ENCODE peak calls at places on chromosomes 4 and X, in nine cellular contexts. Q is choroid plexus epithelial cell, O is tibial artery, J is AG04450, T is astrocyte of the spinal cord, X is cardiac muscle cell, V is upper lobe of left lung, M is IMR-90, C is fibroblast of mammary gland. H is an unnamed sample.

GRCh38 chrX:19698125-19698524 is 182.8 kb upstream of the MAP3K15 start:
- DNase-seq in V (peak; percentile 28), C (peak; percentile 81), X (peak; percentile 60), J (no peak), Q (no peak), O (peak; percentile 61), T (peak; percentile 74), M (peak; percentile 50), H (no peak)

GRCh38 chrX:118685393-118685792 is 42.0 kb upstream of the IL13RA1 start:
- DNase-seq in T (no peak), O (no peak), Q (no peak), X (no peak), M (no peak), V (no peak), J (no peak), C (no peak), H (no peak)

GRCh38 chr4:8441499-8442091 is 1.0 kb downstream of the TRMT44 start:
- DNase-seq in Q (no peak), O (no peak), X (no peak), V (no peak), C (no peak), T (no peak), M (no peak), J (no peak), H (no peak)

GRCh38 chr4:72300126-72300525 is 268.3 kb downstream of the NPFFR2 start:
- DNase-seq in J (no peak), C (no peak), T (no peak), X (no peak), O (no peak), V (no peak), Q (no peak), M (no peak), H (no peak)

GRCh38 chrX:6701085-6701484 is 166.2 kb upstream of the VCX3A start:
- DNase-seq in M (no peak), V (no peak), X (no peak), C (no peak), O (no peak), Q (no peak), J (no peak), T (no peak), H (no peak)

GRCh38 chr4:1377606-1378261 is 28.5 kb downstream of the NKX1-1 start:
- DNase-seq in V (no peak), J (no peak), T (no peak), X (no peak), C (no peak), Q (no peak), M (no peak), O (peak; percentile 58), H (peak; percentile 85)

GRCh38 chr4:23614284-23614892 is 275.5 kb downstream of the PPARGC1A start:
- DNase-seq in Q (peak; percentile 4), J (no peak), V (peak; percentile 32), M (peak; percentile 1), X (peak; percentile 42), T (peak; percentile 35), C (peak; percentile 2), O (no peak), H (no peak)

GRCh38 chr4:159764343-159764952 is 661.6 kb downstream of the RAPGEF2 start:
- DNase-seq in X (peak; percentile 69), T (peak; percentile 85), O (no peak), Q (peak; percentile 83), V (no peak), J (no peak), C (peak; percentile 35), M (no peak), H (no peak)

GRCh38 chr4:88610771-88611170 is 18.5 kb downstream of the HERC3 start:
- DNase-seq in C (peak; percentile 89), M (peak; percentile 31), X (peak; percentile 47), Q (no peak), O (peak; percentile 84), V (no peak), T (peak; percentile 22), J (no peak), H (no peak)

GRCh38 chr4:176377705-176378302 is 58.0 kb downstream of the SPCS3 start:
- DNase-seq in M (peak; percentile 43), O (no peak), V (no peak), C (peak; percentile 40), Q (peak; percentile 46), X (peak; percentile 44), J (no peak), T (peak; percentile 52), H (no peak)
- TF ChIP-seq CTCF in M (peak; percentile 65), O (no peak), V (no peak), C (peak; percentile 56), Q (peak; percentile 51), X (peak; percentile 41), J (peak; percentile 56), T (peak; percentile 42), H (peak; percentile 95)

DNA sequence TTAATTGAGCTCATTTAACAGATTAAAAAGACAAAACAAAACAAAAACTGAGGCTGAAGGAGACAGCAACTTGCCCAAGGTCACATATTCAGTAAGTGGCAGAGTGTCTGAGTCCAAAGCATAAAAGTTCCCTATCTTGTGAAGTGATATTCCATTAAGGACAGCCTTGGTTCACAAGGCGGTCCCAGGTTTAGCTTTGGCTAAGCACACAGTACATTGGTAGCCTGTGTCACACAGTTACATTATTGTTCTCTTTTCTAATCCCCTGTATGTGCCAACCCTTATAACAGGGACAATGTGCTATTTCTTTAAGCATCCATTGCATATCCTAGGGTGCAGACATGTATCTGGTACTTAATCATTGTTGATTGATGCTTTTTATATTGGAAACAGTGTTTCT is 139.9 kb downstream of the NPNT start:
- DNase-seq in Q (no peak), T (no peak), X (no peak), O (no peak), C (no peak), J (no peak), V (no peak), M (no peak), H (no peak)
- TF ChIP-seq CTCF in Q (no peak), T (no peak), X (no peak), O (no peak), C (no peak), J (no peak), V (no peak), M (no peak), H (no peak)

GRCh38 chr4:26031704-26032103 is 117.7 kb downstream of the SMIM20 start:
- DNase-seq in X (no peak), V (no peak), T (no peak), Q (no peak), J (no peak), M (no peak), C (no peak), O (no peak), H (no peak)

GRCh38 chr4:26032142-26032541 is 118.1 kb downstream of the SMIM20 start:
- DNase-seq in O (no peak), T (peak; percentile 72), V (no peak), M (peak; percentile 88), J (peak; percentile 39), C (peak; percentile 80), X (no peak), Q (peak; percentile 40), H (no peak)

GRCh38 chr4:26030260-26030667 is 116.2 kb downstream of the SMIM20 start:
- DNase-seq in M (no peak), V (no peak), C (no peak), X (no peak), J (no peak), O (no peak), Q (no peak), T (no peak), H (no peak)

GRCh38 chr4:26029512-26030131 is 115.6 kb downstream of the SMIM20 start:
- DNase-seq in V (no peak), Q (no peak), T (no peak), C (no peak), M (no peak), X (no peak), J (no peak), O (no peak), H (no peak)

DNA sequence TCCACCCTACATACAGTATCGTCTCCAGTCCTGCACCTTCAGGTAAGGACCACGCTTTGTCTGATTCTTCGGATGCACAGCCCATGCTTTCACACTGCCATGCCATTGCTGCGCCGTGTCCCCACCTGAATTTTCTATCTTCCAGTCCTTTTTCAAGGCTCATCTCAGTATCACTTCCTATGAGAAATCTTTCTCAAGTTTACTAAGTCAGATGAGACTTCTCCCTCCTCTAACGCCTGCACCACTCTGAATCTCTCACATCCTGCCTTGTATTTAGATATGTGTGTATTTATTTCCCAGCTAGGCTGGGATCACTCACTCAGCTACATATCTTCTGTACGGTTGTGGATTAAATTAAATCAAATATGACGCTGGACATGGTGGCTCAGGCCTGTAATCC is 116.8 kb downstream of the SMIM20 start:
- DNase-seq in V (no peak), M (no peak), C (no peak), T (no peak), Q (no peak), O (no peak), X (no peak), J (no peak), H (no peak)
- TF ChIP-seq CTCF in V (no peak), M (no peak), C (no peak), T (no peak), Q (no peak), O (no peak), X (no peak), J (no peak), H (no peak)

GRCh38 chrX:78111140-78111931 is 7.3 kb downstream of the PGK1 start:
- DNase-seq in Q (no peak), C (no peak), X (no peak), J (no peak), M (no peak), O (no peak), V (no peak), T (no peak), H (no peak)

GRCh38 chrX:78106651-78106986 is 2.6 kb downstream of the PGK1 start:
- DNase-seq in V (no peak), T (no peak), M (no peak), O (no peak), Q (no peak), X (no peak), J (no peak), C (no peak), H (no peak)

GRCh38 chrX:78105944-78106650 is 2.0 kb downstream of the PGK1 start:
- DNase-seq in O (no peak), M (no peak), V (no peak), C (no peak), Q (no peak), T (no peak), J (no peak), X (no peak), H (no peak)

GRCh38 chrX:78104447-78105176 is 564 bp downstream of the PGK1 start:
- DNase-seq in M (peak; percentile 31), V (peak; percentile 82), C (peak; percentile 50), T (peak; percentile 41), J (no peak), O (peak; percentile 82), X (peak; percentile 60), Q (peak; percentile 59), H (no peak)

GRCh38 chrX:78109458-78109857 is 5.4 kb downstream of the PGK1 start:
- DNase-seq in C (no peak), O (no peak), V (no peak), Q (no peak), T (no peak), M (no peak), J (no peak), X (no peak), H (no peak)
- TF ChIP-seq CTCF in C (no peak), O (no peak), V (no peak), Q (no peak), T (no peak), M (no peak), J (no peak), X (no peak), H (no peak)

GRCh38 chrX:35380808-35381700 is 417.1 kb upstream of the MAGEB16 start:
- DNase-seq in X (peak; percentile 26), O (no peak), V (no peak), C (peak; percentile 32), M (peak; percentile 20), Q (peak; percentile 26), J (no peak), T (peak; percentile 3), H (no peak)
- TF ChIP-seq CTCF in X (peak; percentile 42), O (peak; percentile 30), V (peak; percentile 56), C (peak; percentile 56), M (peak; percentile 35), Q (peak; percentile 52), J (peak; percentile 45), T (peak; percentile 38), H (peak; percentile 74)